ENCODE peak calls at places on chromosomes 12 and 14, in ten cellular contexts. T is NCI-H460; F is G401; B is amygdala; I is testis; V is hippocampal formation; R is NCI-H2081; M is EL; A is A549; X is stimulated activated CD4-positive, alpha-beta T cell treated with anti-CD3 and anti-CD28 coated beads, Interleukin-1b, Interleukin-23, amount 100 ng/mL, for 48 hours. E is an unnamed sample.
A peak's percentile ranks its signal among the peaks of the same experiment; 100 is the strongest.

GRCh38 chr14:32457213-32457920 is 128.3 kb downstream of the AKAP6 start:
- DNase-seq in X (no peak), R (no peak), A (no peak), M (peak; percentile 82), V (no peak), B (no peak), T (no peak), I (no peak), F (no peak), E (no peak)

GRCh38 chr14:99654235-99655000 is 9.5 kb downstream of the HHIPL1 start:
- DNase-seq in T (no peak), B (peak; percentile 29), A (peak; percentile 33), I (peak; percentile 85), F (no peak), R (no peak), V (peak; percentile 41), M (peak; percentile 59), X (no peak), E (no peak)

GRCh38 chr12:128938886-128939285 is 85.6 kb downstream of the GLT1D1 start:
- DNase-seq in T (no peak), V (no peak), B (no peak), R (no peak), X (no peak), I (no peak), F (no peak), A (no peak), M (no peak), E (no peak)

GRCh38 chr14:51999084-51999483 is 9.7 kb downstream of the RTRAF start:
- DNase-seq in A (no peak), I (no peak), R (no peak), B (no peak), V (no peak), X (no peak), T (no peak), F (no peak), M (peak; percentile 64), E (no peak)

GRCh38 chr14:56857206-56857605 is 46.9 kb upstream of the OTX2 start:
- DNase-seq in M (no peak), V (no peak), R (no peak), F (peak; percentile 88), I (no peak), B (no peak), A (no peak), X (no peak), T (no peak), E (no peak)

GRCh38 chr12:91001306-91001705 is 3.5 kb downstream of the EPYC start:
- DNase-seq in M (no peak), R (no peak), V (no peak), B (no peak), T (no peak), X (no peak), F (no peak), A (no peak), I (no peak), E (no peak)

GRCh38 chr12:8644345-8645248 is 18.0 kb downstream of the MFAP5 start:
- DNase-seq in B (no peak), A (no peak), R (no peak), F (no peak), V (no peak), I (no peak), T (no peak), X (peak; percentile 63), M (no peak), E (no peak)

GRCh38 chr12:52698634-52699340 is 4.5 kb downstream of the KRT77 start:
- DNase-seq in F (no peak), A (no peak), B (no peak), V (no peak), X (no peak), I (no peak), M (no peak), R (no peak), T (no peak), E (no peak)

GRCh38 chr14:42307239-42307825 is 700.7 kb downstream of the LRFN5 start:
- DNase-seq in V (no peak), I (no peak), A (no peak), R (no peak), B (no peak), M (no peak), X (no peak), T (no peak), F (no peak), E (no peak)